ENCODE peak calls at places on chromosomes 16 and 17, in eight cellular contexts. One of them, this sample, is unnamed.
A peak's percentile ranks its signal among the peaks of the same experiment; 100 is the strongest.

GRCh38 chr17:69478916-69479315 is 64.4 kb downstream of the MAP2K6 start:
- DNase-seq in CD8-positive, alpha-beta T cell: no peak
- DNase-seq in iPS DF 6.9: no peak
- DNase-seq in gastrocnemius medialis: no peak
- DNase-seq in trophoblast cell: no peak
- DNase-seq in MM.1S: no peak
- DNase-seq in heart right ventricle: no peak
- DNase-seq in heart left ventricle: no peak
- DNase-seq in this sample: no peak

GRCh38 chr17:1553354-1554266 is 9.0 kb downstream of the PITPNA start:
- DNase-seq in CD8-positive, alpha-beta T cell: no peak
- DNase-seq in iPS DF 6.9: no peak
- DNase-seq in gastrocnemius medialis: no peak
- DNase-seq in trophoblast cell: no peak
- DNase-seq in MM.1S: no peak
- DNase-seq in heart right ventricle: no peak
- DNase-seq in heart left ventricle: no peak
- DNase-seq in this sample: no peak

GRCh38 chr17:13671771-13672170 is 70.0 kb upstream of the HS3ST3A1 start:
- DNase-seq in CD8-positive, alpha-beta T cell: no peak
- DNase-seq in iPS DF 6.9: no peak
- DNase-seq in gastrocnemius medialis: no peak
- DNase-seq in trophoblast cell: no peak
- DNase-seq in MM.1S: no peak
- DNase-seq in heart right ventricle: no peak
- DNase-seq in heart left ventricle: no peak
- DNase-seq in this sample: no peak

GRCh38 chr16:56338566-56339318 is 86.6 kb downstream of the AMFR start:
- DNase-seq in CD8-positive, alpha-beta T cell: no peak
- DNase-seq in iPS DF 6.9: no peak
- DNase-seq in gastrocnemius medialis: no peak
- DNase-seq in trophoblast cell: no peak
- DNase-seq in MM.1S: no peak
- DNase-seq in heart right ventricle: peak; percentile 3
- DNase-seq in heart left ventricle: no peak
- DNase-seq in this sample: no peak

GRCh38 chr16:23423496-23424049 is 29.4 kb downstream of the COG7 start:
- DNase-seq in CD8-positive, alpha-beta T cell: no peak
- DNase-seq in iPS DF 6.9: no peak
- DNase-seq in gastrocnemius medialis: peak; percentile 67
- DNase-seq in trophoblast cell: peak; percentile 67
- DNase-seq in MM.1S: no peak
- DNase-seq in heart right ventricle: peak; percentile 29
- DNase-seq in heart left ventricle: peak; percentile 77
- DNase-seq in this sample: no peak

GRCh38 chr17:4101127-4101798 is 41.6 kb downstream of the ZZEF1 start:
- DNase-seq in CD8-positive, alpha-beta T cell: no peak
- DNase-seq in iPS DF 6.9: no peak
- DNase-seq in gastrocnemius medialis: no peak
- DNase-seq in trophoblast cell: peak; percentile 74
- DNase-seq in MM.1S: peak; percentile 85
- DNase-seq in heart right ventricle: no peak
- DNase-seq in heart left ventricle: no peak
- DNase-seq in this sample: no peak

GRCh38 chr16:86517652-86518258 is 7.4 kb downstream of the FOXF1 start:
- DNase-seq in CD8-positive, alpha-beta T cell: no peak
- DNase-seq in iPS DF 6.9: no peak
- DNase-seq in gastrocnemius medialis: peak; percentile 36
- DNase-seq in trophoblast cell: peak; percentile 19
- DNase-seq in MM.1S: peak; percentile 8
- DNase-seq in heart right ventricle: peak; percentile 65
- DNase-seq in heart left ventricle: peak; percentile 63
- DNase-seq in this sample: no peak

GRCh38 chr17:67281053-67281452 is 36.1 kb upstream of the HELZ start:
- DNase-seq in CD8-positive, alpha-beta T cell: no peak
- DNase-seq in iPS DF 6.9: no peak
- DNase-seq in gastrocnemius medialis: peak; percentile 31
- DNase-seq in trophoblast cell: no peak
- DNase-seq in MM.1S: no peak
- DNase-seq in heart right ventricle: no peak
- DNase-seq in heart left ventricle: no peak
- DNase-seq in this sample: no peak

GRCh38 chr17:21058098-21058893 is 15.5 kb upstream of the USP22 start:
- DNase-seq in CD8-positive, alpha-beta T cell: no peak
- DNase-seq in iPS DF 6.9: no peak
- DNase-seq in gastrocnemius medialis: no peak
- DNase-seq in trophoblast cell: no peak
- DNase-seq in MM.1S: no peak
- DNase-seq in heart right ventricle: no peak
- DNase-seq in heart left ventricle: no peak
- DNase-seq in this sample: no peak

GRCh38 chr16:3015865-3016521 is 2.0 kb downstream of the CLDN6 start:
- DNase-seq in CD8-positive, alpha-beta T cell: no peak
- DNase-seq in iPS DF 6.9: no peak
- DNase-seq in gastrocnemius medialis: no peak
- DNase-seq in trophoblast cell: no peak
- DNase-seq in MM.1S: no peak
- DNase-seq in heart right ventricle: no peak
- DNase-seq in heart left ventricle: no peak
- DNase-seq in this sample: no peak

GRCh38 chr16:19680972-19681371 is 37.1 kb downstream of the KNOP1 start:
- DNase-seq in CD8-positive, alpha-beta T cell: no peak
- DNase-seq in iPS DF 6.9: no peak
- DNase-seq in gastrocnemius medialis: no peak
- DNase-seq in trophoblast cell: no peak
- DNase-seq in MM.1S: no peak
- DNase-seq in heart right ventricle: no peak
- DNase-seq in heart left ventricle: no peak
- DNase-seq in this sample: no peak

GRCh38 chr17:5485270-5486205 is at the start of gene DERL2:
- DNase-seq in CD8-positive, alpha-beta T cell: no peak
- DNase-seq in iPS DF 6.9: no peak
- DNase-seq in gastrocnemius medialis: no peak
- DNase-seq in trophoblast cell: no peak
- DNase-seq in MM.1S: peak; percentile 11
- DNase-seq in heart right ventricle: no peak
- DNase-seq in heart left ventricle: no peak
- DNase-seq in this sample: no peak

GRCh38 chr16:15996432-15997109 is 47.2 kb downstream of the ABCC1 start:
- DNase-seq in CD8-positive, alpha-beta T cell: no peak
- DNase-seq in iPS DF 6.9: no peak
- DNase-seq in gastrocnemius medialis: peak; percentile 73
- DNase-seq in trophoblast cell: no peak
- DNase-seq in MM.1S: no peak
- DNase-seq in heart right ventricle: peak; percentile 28
- DNase-seq in heart left ventricle: no peak
- DNase-seq in this sample: no peak

GRCh38 chr17:55336426-55336825 is 71.7 kb downstream of the HLF start:
- DNase-seq in CD8-positive, alpha-beta T cell: no peak
- DNase-seq in iPS DF 6.9: no peak
- DNase-seq in gastrocnemius medialis: no peak
- DNase-seq in trophoblast cell: no peak
- DNase-seq in MM.1S: no peak
- DNase-seq in heart right ventricle: no peak
- DNase-seq in heart left ventricle: no peak
- DNase-seq in this sample: no peak

GRCh38 chr17:47315451-47316266 is 8.1 kb upstream of the EFCAB13 start:
- DNase-seq in CD8-positive, alpha-beta T cell: peak; percentile 37
- DNase-seq in iPS DF 6.9: no peak
- DNase-seq in gastrocnemius medialis: no peak
- DNase-seq in trophoblast cell: peak; percentile 66
- DNase-seq in MM.1S: peak; percentile 65
- DNase-seq in heart right ventricle: no peak
- DNase-seq in heart left ventricle: peak; percentile 31
- DNase-seq in this sample: peak; percentile 56

GRCh38 chr16:22220714-22221113 is 14.6 kb downstream of the EEF2K start:
- DNase-seq in CD8-positive, alpha-beta T cell: no peak
- DNase-seq in iPS DF 6.9: no peak
- DNase-seq in gastrocnemius medialis: peak; percentile 97
- DNase-seq in trophoblast cell: no peak
- DNase-seq in MM.1S: no peak
- DNase-seq in heart right ventricle: peak; percentile 46
- DNase-seq in heart left ventricle: peak; percentile 33
- DNase-seq in this sample: no peak

GRCh38 chr16:30805370-30806169 is 18.6 kb upstream of the ZNF629 start:
- DNase-seq in CD8-positive, alpha-beta T cell: peak; percentile 63
- DNase-seq in iPS DF 6.9: no peak
- DNase-seq in gastrocnemius medialis: peak; percentile 90
- DNase-seq in trophoblast cell: peak; percentile 61
- DNase-seq in MM.1S: peak; percentile 71
- DNase-seq in heart right ventricle: peak; percentile 91
- DNase-seq in heart left ventricle: peak; percentile 91
- DNase-seq in this sample: peak; percentile 52

GRCh38 chr17:42509916-42510315 is 26.1 kb upstream of the NAGLU start:
- DNase-seq in CD8-positive, alpha-beta T cell: no peak
- DNase-seq in iPS DF 6.9: no peak
- DNase-seq in gastrocnemius medialis: no peak
- DNase-seq in trophoblast cell: no peak
- DNase-seq in MM.1S: no peak
- DNase-seq in heart right ventricle: no peak
- DNase-seq in heart left ventricle: no peak
- DNase-seq in this sample: no peak

GRCh38 chr17:47188266-47188665 is 829 bp downstream of the CDC27 start:
- DNase-seq in CD8-positive, alpha-beta T cell: no peak
- DNase-seq in iPS DF 6.9: no peak
- DNase-seq in gastrocnemius medialis: no peak
- DNase-seq in trophoblast cell: no peak
- DNase-seq in MM.1S: peak; percentile 25
- DNase-seq in heart right ventricle: no peak
- DNase-seq in heart left ventricle: no peak
- DNase-seq in this sample: peak; percentile 3

GRCh38 chr17:58822148-58823050 is 66.7 kb downstream of the PPM1E start:
- DNase-seq in CD8-positive, alpha-beta T cell: no peak
- DNase-seq in iPS DF 6.9: no peak
- DNase-seq in gastrocnemius medialis: no peak
- DNase-seq in trophoblast cell: peak; percentile 63
- DNase-seq in MM.1S: no peak
- DNase-seq in heart right ventricle: no peak
- DNase-seq in heart left ventricle: no peak
- DNase-seq in this sample: no peak

GRCh38 chr17:58308985-58309917 is 19.3 kb downstream of the TSPOAP1 start:
- DNase-seq in CD8-positive, alpha-beta T cell: no peak
- DNase-seq in iPS DF 6.9: no peak
- DNase-seq in gastrocnemius medialis: no peak
- DNase-seq in trophoblast cell: no peak
- DNase-seq in MM.1S: no peak
- DNase-seq in heart right ventricle: no peak
- DNase-seq in heart left ventricle: no peak
- DNase-seq in this sample: no peak

GRCh38 chr17:82984751-82985435 is 94.5 kb upstream of the METRNL start:
- DNase-seq in CD8-positive, alpha-beta T cell: no peak
- DNase-seq in iPS DF 6.9: no peak
- DNase-seq in gastrocnemius medialis: no peak
- DNase-seq in trophoblast cell: no peak
- DNase-seq in MM.1S: no peak
- DNase-seq in heart right ventricle: no peak
- DNase-seq in heart left ventricle: no peak
- DNase-seq in this sample: no peak

GRCh38 chr16:7182510-7183109 is 150.0 kb upstream of the RBFOX1 start:
- DNase-seq in CD8-positive, alpha-beta T cell: no peak
- DNase-seq in iPS DF 6.9: peak; percentile 2
- DNase-seq in gastrocnemius medialis: no peak
- DNase-seq in trophoblast cell: no peak
- DNase-seq in MM.1S: no peak
- DNase-seq in heart right ventricle: no peak
- DNase-seq in heart left ventricle: no peak
- DNase-seq in this sample: no peak

DNA sequence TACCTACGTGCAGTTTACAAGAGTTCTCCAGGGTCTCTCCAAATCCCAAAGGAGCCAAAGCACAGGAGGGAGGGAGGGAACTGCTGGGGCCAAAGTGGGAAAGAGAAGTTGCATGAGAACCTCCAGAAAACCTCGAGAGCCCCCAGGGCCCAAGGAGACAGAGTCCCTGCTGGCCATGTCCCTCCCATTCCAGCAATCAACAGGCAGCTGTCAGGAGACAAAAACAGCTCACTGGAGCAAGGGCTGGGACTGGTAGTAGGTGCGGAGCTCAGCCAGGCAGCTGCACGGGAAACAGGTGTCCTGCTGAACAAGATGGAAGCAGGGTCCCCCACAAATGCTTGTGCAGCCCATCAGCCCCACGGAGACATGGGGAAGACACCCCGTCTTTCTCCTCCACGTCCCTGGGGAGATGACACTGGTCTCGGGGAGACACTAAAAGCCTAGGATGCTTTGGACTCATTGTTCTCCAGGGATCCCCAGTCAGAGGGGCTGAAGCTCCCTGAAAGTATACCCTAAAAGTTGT is 34.5 kb downstream of the SDK2 start:
- DNase-seq in CD8-positive, alpha-beta T cell: no peak
- DNase-seq in iPS DF 6.9: no peak
- DNase-seq in gastrocnemius medialis: no peak
- DNase-seq in trophoblast cell: no peak
- DNase-seq in MM.1S: no peak
- DNase-seq in heart right ventricle: no peak
- DNase-seq in heart left ventricle: no peak
- DNase-seq in this sample: no peak
- H3K27me3 ChIP-seq in CD8-positive, alpha-beta T cell: no peaks in the 10 kb centered on the region
- H3K27me3 ChIP-seq in iPS DF 6.9: no peaks in the 10 kb centered on the region
- H3K27me3 ChIP-seq in gastrocnemius medialis: peaks cover 2% of the 10 kb centered on the region
- H3K27me3 ChIP-seq in trophoblast cell: no peaks in the 10 kb centered on the region
- H3K27me3 ChIP-seq in MM.1S: peaks cover 65% of the 10 kb centered on the region
- H3K27me3 ChIP-seq in heart right ventricle: peaks cover 12% of the 10 kb centered on the region
- H3K27me3 ChIP-seq in heart left ventricle: no peaks in the 10 kb centered on the region
- H3K27me3 ChIP-seq in this sample: no peaks in the 10 kb centered on the region

DNA sequence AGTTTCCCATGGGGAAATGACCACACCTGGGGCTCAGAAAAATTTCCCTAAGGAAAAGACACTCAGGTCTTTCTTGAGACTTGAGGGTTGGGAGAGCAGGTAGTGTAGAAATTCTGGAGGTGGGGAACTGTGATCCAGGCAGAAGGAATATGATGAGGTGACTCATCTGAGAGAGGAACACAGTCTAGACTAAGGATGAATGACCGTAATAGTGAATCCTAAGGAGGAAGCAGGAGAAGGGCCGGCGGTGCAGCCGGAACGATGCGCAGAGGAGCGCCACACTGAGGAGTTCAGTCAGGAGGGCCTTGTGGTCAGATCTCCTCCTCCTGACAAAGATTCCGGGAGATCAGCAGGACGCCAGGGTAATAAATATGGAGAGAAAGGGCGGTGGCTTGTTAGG is 135.7 kb downstream of the PARN start:
- DNase-seq in CD8-positive, alpha-beta T cell: no peak
- DNase-seq in iPS DF 6.9: no peak
- DNase-seq in gastrocnemius medialis: no peak
- DNase-seq in trophoblast cell: no peak
- DNase-seq in MM.1S: no peak
- DNase-seq in heart right ventricle: no peak
- DNase-seq in heart left ventricle: no peak
- DNase-seq in this sample: no peak
- H3K4me1 ChIP-seq in CD8-positive, alpha-beta T cell: no peaks in the 10 kb centered on the region
- H3K4me1 ChIP-seq in iPS DF 6.9: peaks cover 7% of the 10 kb centered on the region
- H3K4me1 ChIP-seq in gastrocnemius medialis: peaks cover 33% of the 10 kb centered on the region
- H3K4me1 ChIP-seq in trophoblast cell: peaks cover 14% of the 10 kb centered on the region
- H3K4me1 ChIP-seq in MM.1S: peaks cover 36% of the 10 kb centered on the region
- H3K4me1 ChIP-seq in heart right ventricle: peaks cover 50% of the 10 kb centered on the region
- H3K4me1 ChIP-seq in heart left ventricle: peaks cover 4% of the 10 kb centered on the region
- H3K4me1 ChIP-seq in this sample: peaks cover 4% of the 10 kb centered on the region

GRCh38 chr16:60041671-60042070 is 1307.6 kb upstream of the GOT2 start:
- DNase-seq in CD8-positive, alpha-beta T cell: no peak
- DNase-seq in iPS DF 6.9: no peak
- DNase-seq in gastrocnemius medialis: no peak
- DNase-seq in trophoblast cell: no peak
- DNase-seq in MM.1S: no peak
- DNase-seq in heart right ventricle: no peak
- DNase-seq in heart left ventricle: no peak
- DNase-seq in this sample: no peak
- H3K9me3 ChIP-seq in CD8-positive, alpha-beta T cell: no peaks in the 10 kb centered on the region
- H3K9me3 ChIP-seq in iPS DF 6.9: no peaks in the 10 kb centered on the region
- H3K9me3 ChIP-seq in gastrocnemius medialis: no peaks in the 10 kb centered on the region
- H3K9me3 ChIP-seq in trophoblast cell: no peaks in the 10 kb centered on the region
- H3K9me3 ChIP-seq in MM.1S: no peaks in the 10 kb centered on the region
- H3K9me3 ChIP-seq in heart right ventricle: no peaks in the 10 kb centered on the region
- H3K9me3 ChIP-seq in heart left ventricle: no peaks in the 10 kb centered on the region
- H3K9me3 ChIP-seq in this sample: no peaks in the 10 kb centered on the region

GRCh38 chr16:58499615-58500328 is at the start of gene NDRG4:
- DNase-seq in CD8-positive, alpha-beta T cell: peak; percentile 23
- DNase-seq in iPS DF 6.9: peak; percentile 48
- DNase-seq in gastrocnemius medialis: no peak
- DNase-seq in trophoblast cell: no peak
- DNase-seq in MM.1S: no peak
- DNase-seq in heart right ventricle: peak; percentile 50
- DNase-seq in heart left ventricle: no peak
- DNase-seq in this sample: no peak
- H3K27me3 ChIP-seq in CD8-positive, alpha-beta T cell: no peaks in the 10 kb centered on the region
- H3K27me3 ChIP-seq in iPS DF 6.9: no peaks in the 10 kb centered on the region
- H3K27me3 ChIP-seq in gastrocnemius medialis: peaks cover 12% of the 10 kb centered on the region
- H3K27me3 ChIP-seq in trophoblast cell: no peaks in the 10 kb centered on the region
- H3K27me3 ChIP-seq in MM.1S: no peaks in the 10 kb centered on the region
- H3K27me3 ChIP-seq in heart right ventricle: no peaks in the 10 kb centered on the region
- H3K27me3 ChIP-seq in heart left ventricle: no peaks in the 10 kb centered on the region
- H3K27me3 ChIP-seq in this sample: no peaks in the 10 kb centered on the region